ENCODE peak calls at places on chromosomes 13 and 19, in five cellular contexts. F, A, R, E and Q are unnamed samples.

GRCh38 chr19:57802269-57802668 is 12.4 kb downstream of the ZNF552 start:
- DNase-seq in F (no peak), A (no peak), E (no peak), R (no peak), Q (no peak)

GRCh38 chr19:54209058-54209747 is 8.5 kb downstream of the RPS9 start:
- DNase-seq in E (no peak), F (no peak), R (no peak), A (peak), Q (no peak)

GRCh38 chr13:26811636-26812035 is 51.0 kb upstream of the GPR12 start:
- DNase-seq in R (no peak), F (no peak), A (no peak), E (no peak), Q (peak)

GRCh38 chr19:33221641-33222040 is 4.0 kb downstream of the SLC7A10 start:
- DNase-seq in F (no peak), E (no peak), A (no peak), R (no peak), Q (no peak)

GRCh38 chr13:61695147-61695546 is 279.5 kb upstream of the PCDH20 start:
- DNase-seq in R (no peak), F (no peak), A (no peak), E (no peak), Q (no peak)

GRCh38 chr19:29514525-29515232 is 11.1 kb upstream of the VSTM2B start:
- DNase-seq in A (no peak), F (no peak), E (no peak), R (no peak), Q (no peak)

GRCh38 chr13:110625771-110626321 is 10.5 kb downstream of the NAXD start:
- DNase-seq in E (no peak), R (no peak), A (no peak), F (no peak), Q (peak)

GRCh38 chr19:23698711-23699520 is 11.9 kb upstream of the ZNF675 start:
- DNase-seq in R (no peak), A (no peak), F (no peak), E (no peak), Q (peak)

GRCh38 chr19:40358773-40359172 is 10.3 kb downstream of the PLD3 start:
- DNase-seq in A (peak), F (no peak), E (no peak), R (no peak), Q (no peak)